ENCODE peak calls at places on chromosomes 5 and 9, in six cellular contexts. One of them, this sample, is unnamed.

GRCh38 chr5:38670878-38671277 is 114.4 kb upstream of the LIFR start:
- DNase-seq in cardiac muscle cell: no peak
- DNase-seq in ovary: no peak
- DNase-seq in lung: no peak
- DNase-seq in kidney epithelial cell: no peak
- DNase-seq in brain microvascular endothelial cell: no peak
- DNase-seq in this sample: no peak

GRCh38 chr5:7364226-7364875 is 31.6 kb upstream of the ADCY2 start:
- DNase-seq in cardiac muscle cell: no peak
- DNase-seq in ovary: no peak
- DNase-seq in lung: no peak
- DNase-seq in kidney epithelial cell: no peak
- DNase-seq in brain microvascular endothelial cell: no peak
- DNase-seq in this sample: no peak

GRCh38 chr5:133108481-133108921 is 56.7 kb downstream of the HSPA4 start:
- DNase-seq in cardiac muscle cell: no peak
- DNase-seq in ovary: no peak
- DNase-seq in lung: no peak
- DNase-seq in kidney epithelial cell: no peak
- DNase-seq in brain microvascular endothelial cell: no peak
- DNase-seq in this sample: no peak

GRCh38 chr5:133290669-133291235 is 238.9 kb downstream of the HSPA4 start:
- DNase-seq in cardiac muscle cell: peak; percentile 38
- DNase-seq in ovary: no peak
- DNase-seq in lung: no peak
- DNase-seq in kidney epithelial cell: no peak
- DNase-seq in brain microvascular endothelial cell: no peak
- DNase-seq in this sample: no peak

GRCh38 chr5:71907001-71907564 is 188.0 kb downstream of the CARTPT start:
- DNase-seq in cardiac muscle cell: no peak
- DNase-seq in ovary: no peak
- DNase-seq in lung: no peak
- DNase-seq in kidney epithelial cell: no peak
- DNase-seq in brain microvascular endothelial cell: no peak
- DNase-seq in this sample: no peak

GRCh38 chr9:21081999-21082398 is 4.3 kb upstream of the IFNB1 start:
- DNase-seq in cardiac muscle cell: no peak
- DNase-seq in ovary: no peak
- DNase-seq in lung: no peak
- DNase-seq in kidney epithelial cell: no peak
- DNase-seq in brain microvascular endothelial cell: no peak
- DNase-seq in this sample: no peak

GRCh38 chr9:136754059-136754572 is 3.9 kb downstream of the LCN8 start:
- DNase-seq in cardiac muscle cell: no peak
- DNase-seq in ovary: no peak
- DNase-seq in lung: no peak
- DNase-seq in kidney epithelial cell: no peak
- DNase-seq in brain microvascular endothelial cell: no peak
- DNase-seq in this sample: no peak

GRCh38 chr9:100637787-100638186 is 59.9 kb downstream of the CAVIN4 start:
- DNase-seq in cardiac muscle cell: no peak
- DNase-seq in ovary: no peak
- DNase-seq in lung: no peak
- DNase-seq in kidney epithelial cell: no peak
- DNase-seq in brain microvascular endothelial cell: no peak
- DNase-seq in this sample: no peak

GRCh38 chr5:174690256-174690655 is 34.1 kb upstream of the MSX2 start:
- DNase-seq in cardiac muscle cell: peak; percentile 3
- DNase-seq in ovary: no peak
- DNase-seq in lung: no peak
- DNase-seq in kidney epithelial cell: no peak
- DNase-seq in brain microvascular endothelial cell: no peak
- DNase-seq in this sample: no peak

GRCh38 chr9:108865037-108865436 is 3.0 kb downstream of the ACTL7A start:
- DNase-seq in cardiac muscle cell: no peak
- DNase-seq in ovary: no peak
- DNase-seq in lung: no peak
- DNase-seq in kidney epithelial cell: no peak
- DNase-seq in brain microvascular endothelial cell: no peak
- DNase-seq in this sample: no peak

GRCh38 chr5:160460377-160461049 is 38.9 kb downstream of the PTTG1 start:
- DNase-seq in cardiac muscle cell: no peak
- DNase-seq in ovary: no peak
- DNase-seq in lung: no peak
- DNase-seq in kidney epithelial cell: no peak
- DNase-seq in brain microvascular endothelial cell: no peak
- DNase-seq in this sample: no peak

GRCh38 chr5:72956324-72957140 is 691 bp downstream of the FCHO2 start:
- DNase-seq in cardiac muscle cell: peak; percentile 70
- DNase-seq in ovary: peak; percentile 46
- DNase-seq in lung: peak; percentile 54
- DNase-seq in kidney epithelial cell: no peak
- DNase-seq in brain microvascular endothelial cell: peak; percentile 39
- DNase-seq in this sample: no peak

GRCh38 chr5:56024810-56025302 is 30.1 kb upstream of the IL6ST start:
- DNase-seq in cardiac muscle cell: no peak
- DNase-seq in ovary: no peak
- DNase-seq in lung: no peak
- DNase-seq in kidney epithelial cell: no peak
- DNase-seq in brain microvascular endothelial cell: no peak
- DNase-seq in this sample: no peak

GRCh38 chr9:79652598-79652997 is 80.8 kb downstream of the TLE4 start:
- DNase-seq in cardiac muscle cell: no peak
- DNase-seq in ovary: no peak
- DNase-seq in lung: no peak
- DNase-seq in kidney epithelial cell: no peak
- DNase-seq in brain microvascular endothelial cell: no peak
- DNase-seq in this sample: no peak

GRCh38 chr9:73839471-73839870 is 657.7 kb upstream of the RORB start:
- DNase-seq in cardiac muscle cell: no peak
- DNase-seq in ovary: no peak
- DNase-seq in lung: no peak
- DNase-seq in kidney epithelial cell: no peak
- DNase-seq in brain microvascular endothelial cell: no peak
- DNase-seq in this sample: peak; percentile 92

GRCh38 chr9:37290881-37291485 is 131.5 kb upstream of the GRHPR start:
- DNase-seq in cardiac muscle cell: no peak
- DNase-seq in ovary: no peak
- DNase-seq in lung: no peak
- DNase-seq in kidney epithelial cell: peak; percentile 29
- DNase-seq in brain microvascular endothelial cell: peak; percentile 28
- DNase-seq in this sample: no peak

GRCh38 chr5:179872356-179873160 is 13.9 kb upstream of the MRNIP start:
- DNase-seq in cardiac muscle cell: no peak
- DNase-seq in ovary: no peak
- DNase-seq in lung: no peak
- DNase-seq in kidney epithelial cell: no peak
- DNase-seq in brain microvascular endothelial cell: no peak
- DNase-seq in this sample: no peak

GRCh38 chr5:52476346-52476745 is 311.4 kb upstream of the ITGA1 start:
- DNase-seq in cardiac muscle cell: no peak
- DNase-seq in ovary: no peak
- DNase-seq in lung: no peak
- DNase-seq in kidney epithelial cell: no peak
- DNase-seq in brain microvascular endothelial cell: no peak
- DNase-seq in this sample: no peak

GRCh38 chr5:116554764-116555163 is 19.9 kb downstream of the SEMA6A start:
- DNase-seq in cardiac muscle cell: no peak
- DNase-seq in ovary: no peak
- DNase-seq in lung: no peak
- DNase-seq in kidney epithelial cell: no peak
- DNase-seq in brain microvascular endothelial cell: no peak
- DNase-seq in this sample: no peak

GRCh38 chr5:65961644-65962043 is 35.3 kb downstream of the ERBIN start:
- DNase-seq in cardiac muscle cell: no peak
- DNase-seq in ovary: no peak
- DNase-seq in lung: no peak
- DNase-seq in kidney epithelial cell: peak; percentile 26
- DNase-seq in brain microvascular endothelial cell: peak; percentile 38
- DNase-seq in this sample: no peak

GRCh38 chr5:126801992-126802294 is 25.0 kb downstream of the LMNB1 start:
- DNase-seq in cardiac muscle cell: no peak
- DNase-seq in ovary: no peak
- DNase-seq in lung: no peak
- DNase-seq in kidney epithelial cell: no peak
- DNase-seq in brain microvascular endothelial cell: peak; percentile 48
- DNase-seq in this sample: no peak

GRCh38 chr9:21070171-21070571 is 7.6 kb downstream of the IFNB1 start:
- DNase-seq in cardiac muscle cell: peak; percentile 43
- DNase-seq in ovary: peak; percentile 49
- DNase-seq in lung: peak; percentile 45
- DNase-seq in kidney epithelial cell: peak; percentile 88
- DNase-seq in brain microvascular endothelial cell: peak; percentile 94
- DNase-seq in this sample: peak; percentile 48

DNA sequence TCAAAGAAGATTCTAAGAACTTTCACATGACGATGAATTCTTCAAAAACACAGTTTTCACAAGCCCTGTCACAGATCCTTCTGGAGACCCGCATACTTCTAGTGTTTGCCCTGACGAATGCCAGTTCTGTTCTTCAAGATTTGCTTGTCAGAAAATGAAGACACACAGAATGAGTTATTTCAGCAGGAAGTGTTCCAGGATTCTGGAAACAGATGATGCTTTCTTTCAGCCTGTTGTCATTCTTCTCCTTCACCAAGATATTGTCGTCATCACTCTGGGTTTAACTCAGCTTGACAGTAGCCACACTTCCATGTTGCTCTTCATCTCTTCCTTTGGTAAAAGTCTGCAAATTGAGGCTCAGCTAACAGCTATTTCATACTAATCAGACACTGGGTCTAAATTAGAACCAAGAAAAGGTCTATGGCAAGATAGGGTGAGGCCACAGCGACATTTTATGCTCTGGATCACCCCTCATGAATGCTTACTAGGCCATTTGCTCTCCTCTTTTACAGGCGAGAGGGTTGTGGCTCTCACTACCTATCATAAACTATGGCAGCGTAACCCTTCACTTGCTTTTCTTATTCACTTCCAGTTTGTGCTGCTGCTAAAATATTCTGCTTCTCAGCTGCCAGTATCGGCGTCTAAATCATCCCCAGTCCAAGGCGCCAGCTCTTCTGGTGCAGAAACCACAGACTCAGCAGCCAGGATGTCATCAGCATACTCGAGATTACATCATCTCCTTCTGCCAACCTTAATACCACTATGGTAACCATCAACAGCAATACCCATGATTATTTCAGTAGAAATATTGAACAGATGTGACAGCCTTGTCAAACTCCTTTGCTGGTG is 159.6 kb upstream of the TBCA start:
- DNase-seq in cardiac muscle cell: no peak
- DNase-seq in ovary: no peak
- DNase-seq in lung: no peak
- DNase-seq in kidney epithelial cell: no peak
- DNase-seq in brain microvascular endothelial cell: no peak
- DNase-seq in this sample: no peak
- H3K4me3 ChIP-seq in cardiac muscle cell: no peak overlapping the region
- H3K4me3 ChIP-seq in ovary: no peak overlapping the region
- H3K4me3 ChIP-seq in lung: no peak overlapping the region
- H3K4me3 ChIP-seq in kidney epithelial cell: no peak overlapping the region
- H3K4me3 ChIP-seq in brain microvascular endothelial cell: no peak overlapping the region
- H3K4me3 ChIP-seq in this sample: no peak overlapping the region

GRCh38 chr9:19286634-19287188 is 56.2 kb downstream of the DENND4C start:
- DNase-seq in cardiac muscle cell: peak; percentile 2
- DNase-seq in ovary: no peak
- DNase-seq in lung: no peak
- DNase-seq in kidney epithelial cell: no peak
- DNase-seq in brain microvascular endothelial cell: peak; percentile 16
- DNase-seq in this sample: peak; percentile 53
- TF ChIP-seq CTCF in cardiac muscle cell: no peak
- TF ChIP-seq CTCF in ovary: no peak
- TF ChIP-seq CTCF in lung: no peak
- TF ChIP-seq CTCF in kidney epithelial cell: no peak
- TF ChIP-seq CTCF in brain microvascular endothelial cell: no peak
- TF ChIP-seq CTCF in this sample: no peak

GRCh38 chr5:42908086-42908485 is 96.4 kb upstream of the SELENOP start:
- DNase-seq in cardiac muscle cell: no peak
- DNase-seq in ovary: no peak
- DNase-seq in lung: no peak
- DNase-seq in kidney epithelial cell: no peak
- DNase-seq in brain microvascular endothelial cell: no peak
- DNase-seq in this sample: no peak
- H3K4me3 ChIP-seq in cardiac muscle cell: no peak overlapping the region
- H3K4me3 ChIP-seq in ovary: no peak overlapping the region
- H3K4me3 ChIP-seq in lung: no peak overlapping the region
- H3K4me3 ChIP-seq in kidney epithelial cell: no peak overlapping the region
- H3K4me3 ChIP-seq in brain microvascular endothelial cell: no peak overlapping the region
- H3K4me3 ChIP-seq in this sample: peak overlapping the region; percentile 48

DNA sequence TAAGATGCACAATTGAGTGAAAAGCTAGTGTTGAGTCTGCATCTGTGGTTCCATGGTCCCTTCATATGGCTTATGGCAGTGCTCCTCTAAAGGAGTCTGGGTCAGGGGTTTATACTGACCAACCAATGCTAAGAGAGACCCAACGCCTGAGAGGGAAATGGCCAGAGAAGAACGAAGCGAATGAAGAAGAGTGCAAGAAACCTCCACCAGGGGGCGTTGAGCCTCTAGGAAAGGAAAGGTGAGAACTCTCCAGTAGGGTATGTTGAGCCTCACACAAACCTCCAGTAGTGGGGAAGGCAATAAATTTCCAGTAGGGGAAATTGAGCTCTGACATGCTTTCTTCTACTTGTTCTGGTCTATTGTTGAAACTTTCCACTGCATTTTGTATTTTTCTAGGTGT is 470.6 kb downstream of the PRDM9 start:
- DNase-seq in cardiac muscle cell: no peak
- DNase-seq in ovary: no peak
- DNase-seq in lung: no peak
- DNase-seq in kidney epithelial cell: no peak
- DNase-seq in brain microvascular endothelial cell: no peak
- DNase-seq in this sample: no peak
- TF ChIP-seq CTCF in cardiac muscle cell: no peak
- TF ChIP-seq CTCF in ovary: no peak
- TF ChIP-seq CTCF in lung: no peak
- TF ChIP-seq CTCF in kidney epithelial cell: peak; percentile 21
- TF ChIP-seq CTCF in brain microvascular endothelial cell: peak; percentile 47
- TF ChIP-seq CTCF in this sample: peak; percentile 8

DNA sequence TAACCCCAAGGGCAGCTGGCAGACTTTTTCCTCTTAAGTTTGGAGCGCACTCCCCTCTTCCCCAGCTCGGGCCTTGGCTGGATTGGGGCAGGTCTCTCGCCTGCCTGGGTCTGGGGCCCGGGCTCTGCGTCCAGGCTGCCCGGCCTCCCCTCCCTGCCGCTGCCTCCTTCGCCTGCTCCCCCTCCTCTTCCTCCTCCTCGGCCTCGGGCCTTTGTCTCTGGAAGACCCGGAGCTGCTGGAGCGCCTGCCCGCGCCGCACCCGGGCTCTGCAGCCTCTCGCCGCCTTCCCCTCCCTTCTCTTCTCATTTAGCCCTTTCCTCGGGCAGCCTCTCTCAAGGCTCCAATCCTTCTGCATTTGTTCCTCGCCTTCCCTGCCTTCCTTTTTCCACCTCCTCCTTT is 218.6 kb downstream of the C9orf50 start:
- DNase-seq in cardiac muscle cell: no peak
- DNase-seq in ovary: no peak
- DNase-seq in lung: no peak
- DNase-seq in kidney epithelial cell: no peak
- DNase-seq in brain microvascular endothelial cell: no peak
- DNase-seq in this sample: no peak
- H3K4me3 ChIP-seq in cardiac muscle cell: no peak overlapping the region
- H3K4me3 ChIP-seq in ovary: no peak overlapping the region
- H3K4me3 ChIP-seq in lung: no peak overlapping the region
- H3K4me3 ChIP-seq in kidney epithelial cell: no peak overlapping the region
- H3K4me3 ChIP-seq in brain microvascular endothelial cell: no peak overlapping the region
- H3K4me3 ChIP-seq in this sample: no peak overlapping the region

This sample was measured in LNCaP clone FGC.